ENCODE peak calls at places on chromosomes 1 and 21, in ten cellular contexts. N is brain pericyte; O is CD4-positive, alpha-beta T cell; F is iris pigment epithelial cell; G is substantia nigra; I is HuH-7; K is sciatic nerve; S is esophagus squamous epithelium; X is NCI-H748 treated with DMSO at 0.1 percent for 48 hours; Y is IMR-90. L is an unnamed sample.

GRCh38 chr1:102836991-102837390 is 271.3 kb downstream of the COL11A1 start:
- DNase-seq in N (no peak), O (no peak), F (no peak), G (no peak), I (no peak), K (no peak), S (no peak), X (no peak), Y (no peak), L (no peak)

GRCh38 chr1:208209286-208209685 is 34.9 kb downstream of the PLXNA2 start:
- DNase-seq in N (no peak), O (no peak), F (no peak), G (no peak), I (no peak), K (no peak), S (no peak), X (no peak), Y (no peak), L (no peak)

GRCh38 chr1:229988534-229988933 is 78.5 kb upstream of the GALNT2 start:
- DNase-seq in N (no peak), O (no peak), F (no peak), G (no peak), I (no peak), K (no peak), S (no peak), X (no peak), Y (no peak), L (no peak)

GRCh38 chr1:220217383-220217988 is 54.8 kb downstream of the RAB3GAP2 start:
- DNase-seq in N (no peak), O (no peak), F (peak; percentile 16), G (no peak), I (peak; percentile 47), K (no peak), S (no peak), X (no peak), Y (no peak), L (no peak)

GRCh38 chr1:22127248-22127647 is 15.6 kb downstream of the WNT4 start:
- DNase-seq in N (no peak), O (no peak), F (no peak), G (no peak), I (no peak), K (no peak), S (no peak), X (no peak), Y (no peak), L (no peak)

GRCh38 chr1:184299076-184299790 is 87.6 kb upstream of the C1orf21 start:
- DNase-seq in N (no peak), O (no peak), F (peak; percentile 92), G (no peak), I (no peak), K (no peak), S (no peak), X (peak; percentile 35), Y (peak; percentile 95), L (no peak)

GRCh38 chr1:201221201-201221846 is 30.7 kb downstream of the IGFN1 start:
- DNase-seq in N (no peak), O (no peak), F (no peak), G (no peak), I (no peak), K (peak; percentile 43), S (no peak), X (no peak), Y (no peak), L (no peak)

GRCh38 chr1:109769335-109770078 is 5.8 kb upstream of the EPS8L3 start:
- DNase-seq in N (no peak), O (no peak), F (peak; percentile 93), G (no peak), I (no peak), K (peak; percentile 19), S (no peak), X (no peak), Y (peak; percentile 95), L (no peak)

GRCh38 chr1:29599071-29599470 is 362.7 kb downstream of the PTPRU start:
- DNase-seq in N (no peak), O (no peak), F (no peak), G (no peak), I (no peak), K (no peak), S (no peak), X (no peak), Y (no peak), L (no peak)

GRCh38 chr1:207754942-207755689 is 3.3 kb downstream of the CD46 start:
- DNase-seq in N (no peak), O (no peak), F (peak; percentile 35), G (no peak), I (no peak), K (no peak), S (no peak), X (no peak), Y (no peak), L (no peak)

GRCh38 chr1:32639489-32640075 is 10.8 kb downstream of the ZBTB8OS start:
- DNase-seq in N (no peak), O (no peak), F (no peak), G (no peak), I (no peak), K (no peak), S (no peak), X (no peak), Y (peak; percentile 25), L (no peak)

GRCh38 chr1:225341642-225342041 is 86.2 kb downstream of the LBR start:
- DNase-seq in N (no peak), O (no peak), F (no peak), G (no peak), I (no peak), K (no peak), S (no peak), X (no peak), Y (no peak), L (no peak)

GRCh38 chr1:96474985-96475743 is 246.4 kb upstream of the PTBP2 start:
- DNase-seq in N (no peak), O (no peak), F (no peak), G (no peak), I (no peak), K (no peak), S (no peak), X (no peak), Y (no peak), L (no peak)

GRCh38 chr1:205351984-205352713 is 4.6 kb downstream of the KLHDC8A start:
- DNase-seq in N (no peak), O (no peak), F (no peak), G (no peak), I (peak; percentile 42), K (no peak), S (no peak), X (peak; percentile 27), Y (peak; percentile 40), L (no peak)

GRCh38 chr21:36589352-36589971 is 109.5 kb upstream of the SIM2 start:
- DNase-seq in N (no peak), O (no peak), F (peak; percentile 33), G (no peak), I (peak; percentile 30), K (peak; percentile 62), S (no peak), X (no peak), Y (peak; percentile 27), L (no peak)

GRCh38 chr1:109237512-109237911 is 11.8 kb upstream of the CELSR2 start:
- DNase-seq in N (no peak), O (no peak), F (no peak), G (no peak), I (no peak), K (no peak), S (no peak), X (no peak), Y (no peak), L (no peak)

GRCh38 chr1:147336290-147336689 is 93.8 kb downstream of the CHD1L start:
- DNase-seq in N (no peak), O (no peak), F (no peak), G (no peak), I (no peak), K (no peak), S (no peak), X (no peak), Y (no peak), L (no peak)

GRCh38 chr1:44512313-44512885 is 107.3 kb downstream of the RNF220 start:
- DNase-seq in N (no peak), O (no peak), F (no peak), G (no peak), I (no peak), K (no peak), S (no peak), X (no peak), Y (no peak), L (no peak)

GRCh38 chr1:58841455-58841854 is 57.6 kb upstream of the JUN start:
- DNase-seq in N (no peak), O (no peak), F (peak; percentile 35), G (no peak), I (peak; percentile 12), K (no peak), S (no peak), X (no peak), Y (no peak), L (peak; percentile 16)

GRCh38 chr1:11725616-11726015 is 10.3 kb upstream of the AGTRAP start:
- DNase-seq in N (no peak), O (no peak), F (no peak), G (no peak), I (no peak), K (no peak), S (no peak), X (peak; percentile 35), Y (no peak), L (no peak)

GRCh38 chr1:91744973-91745648 is 140.8 kb downstream of the TGFBR3 start:
- DNase-seq in N (no peak), O (no peak), F (peak; percentile 32), G (no peak), I (no peak), K (peak; percentile 79), S (no peak), X (no peak), Y (no peak), L (no peak)

GRCh38 chr1:100005424-100005823 is 35.6 kb downstream of the SLC35A3 start:
- DNase-seq in N (no peak), O (no peak), F (no peak), G (no peak), I (no peak), K (no peak), S (no peak), X (no peak), Y (no peak), L (no peak)

GRCh38 chr1:35264861-35265260 is 3.6 kb upstream of the ZMYM4 start:
- DNase-seq in N (no peak), O (no peak), F (peak; percentile 69), G (no peak), I (no peak), K (no peak), S (no peak), X (no peak), Y (peak; percentile 35), L (no peak)

GRCh38 chr1:223175032-223175431 is 32.0 kb upstream of the TLR5 start:
- DNase-seq in N (no peak), O (no peak), F (no peak), G (no peak), I (peak; percentile 42), K (no peak), S (no peak), X (no peak), Y (peak; percentile 9), L (no peak)

GRCh38 chr1:97093742-97094141 is 372.2 kb downstream of the PTBP2 start:
- DNase-seq in N (no peak), O (no peak), F (peak; percentile 78), G (no peak), I (no peak), K (no peak), S (no peak), X (no peak), Y (peak; percentile 83), L (no peak)

GRCh38 chr1:18641005-18641941 is 10.6 kb downstream of the PAX7 start:
- DNase-seq in N (no peak), O (no peak), F (no peak), G (no peak), I (no peak), K (no peak), S (no peak), X (peak; percentile 31), Y (no peak), L (no peak)

GRCh38 chr1:16026723-16027484 is 5.1 kb downstream of the CLCNKA start:
- DNase-seq in N (no peak), O (peak; percentile 30), F (no peak), G (no peak), I (peak; percentile 62), K (no peak), S (no peak), X (peak; percentile 21), Y (no peak), L (peak; percentile 21)

GRCh38 chr1:24506706-24507422 is 4.2 kb downstream of the RCAN3 start:
- DNase-seq in N (no peak), O (no peak), F (no peak), G (no peak), I (no peak), K (no peak), S (no peak), X (no peak), Y (no peak), L (no peak)